ENCODE peak calls at places on chromosomes 13 and 19, in five cellular contexts. One of them, this sample, is unnamed.

GRCh38 chr13:112781287-112781686 is 91.4 kb downstream of the ATP11A start:
- DNase-seq in RWPE1: no peak
- DNase-seq in RWPE2: no peak
- DNase-seq in cardiac muscle cell: no peak
- DNase-seq in AG10803: no peak
- DNase-seq in this sample: no peak

GRCh38 chr13:77981191-77981925 is 62.7 kb upstream of the EDNRB start:
- DNase-seq in RWPE1: no peak
- DNase-seq in AG10803: peak; percentile 8
- DNase-seq in cardiac muscle cell: no peak
- DNase-seq in RWPE2: no peak
- DNase-seq in this sample: no peak

GRCh38 chr13:89899302-89900103 is 1448.0 kb upstream of the MIR17HG start:
- DNase-seq in RWPE2: no peak
- DNase-seq in AG10803: no peak
- DNase-seq in cardiac muscle cell: no peak
- DNase-seq in RWPE1: no peak
- DNase-seq in this sample: no peak

GRCh38 chr13:39038569-39038898 is 278 bp downstream of the NHLRC3 start:
- DNase-seq in RWPE1: no peak
- DNase-seq in cardiac muscle cell: no peak
- DNase-seq in RWPE2: no peak
- DNase-seq in AG10803: peak; percentile 33
- DNase-seq in this sample: no peak

GRCh38 chr19:46951236-46951986 is 68.2 kb upstream of the NPAS1 start:
- DNase-seq in RWPE2: peak; percentile 83
- DNase-seq in cardiac muscle cell: no peak
- DNase-seq in RWPE1: peak; percentile 83
- DNase-seq in AG10803: peak; percentile 40
- DNase-seq in this sample: no peak

GRCh38 chr13:81916471-81916870 is 1575.5 kb upstream of the SPRY2 start:
- DNase-seq in RWPE1: no peak
- DNase-seq in cardiac muscle cell: no peak
- DNase-seq in AG10803: no peak
- DNase-seq in RWPE2: no peak
- DNase-seq in this sample: no peak

GRCh38 chr19:38842439-38843174 is 7.2 kb downstream of the HNRNPL start:
- DNase-seq in RWPE2: no peak
- DNase-seq in AG10803: no peak
- DNase-seq in RWPE1: no peak
- DNase-seq in cardiac muscle cell: no peak
- DNase-seq in this sample: no peak

GRCh38 chr19:29263305-29264080 is 50.5 kb upstream of the UQCRFS1 start:
- DNase-seq in AG10803: peak; percentile 33
- DNase-seq in RWPE1: peak; percentile 16
- DNase-seq in RWPE2: no peak
- DNase-seq in cardiac muscle cell: peak; percentile 68
- DNase-seq in this sample: peak; percentile 77

GRCh38 chr13:109100705-109101104 is 471.3 kb downstream of the MYO16 start:
- DNase-seq in RWPE1: no peak
- DNase-seq in cardiac muscle cell: no peak
- DNase-seq in AG10803: peak; percentile 8
- DNase-seq in RWPE2: no peak
- DNase-seq in this sample: no peak

GRCh38 chr13:40084934-40085333 is 429.5 kb downstream of the COG6 start:
- DNase-seq in cardiac muscle cell: no peak
- DNase-seq in RWPE2: no peak
- DNase-seq in AG10803: no peak
- DNase-seq in RWPE1: no peak
- DNase-seq in this sample: no peak

GRCh38 chr19:21580818-21581217 is 75.4 kb downstream of the ZNF429 start:
- DNase-seq in cardiac muscle cell: no peak
- DNase-seq in AG10803: no peak
- DNase-seq in RWPE2: no peak
- DNase-seq in RWPE1: no peak
- DNase-seq in this sample: no peak

GRCh38 chr19:44958090-44958489 is 2.9 kb downstream of the CLPTM1 start:
- DNase-seq in RWPE2: no peak
- DNase-seq in AG10803: no peak
- DNase-seq in cardiac muscle cell: no peak
- DNase-seq in RWPE1: no peak
- DNase-seq in this sample: no peak

GRCh38 chr19:24086974-24087595 is at the start of gene ZNF254:
- DNase-seq in RWPE1: peak; percentile 92
- DNase-seq in AG10803: peak; percentile 93
- DNase-seq in cardiac muscle cell: peak; percentile 90
- DNase-seq in RWPE2: peak; percentile 89
- DNase-seq in this sample: peak; percentile 85

GRCh38 chr19:20969898-20970297 is 46.8 kb downstream of the ZNF85 start:
- DNase-seq in RWPE2: no peak
- DNase-seq in cardiac muscle cell: no peak
- DNase-seq in RWPE1: no peak
- DNase-seq in AG10803: no peak
- DNase-seq in this sample: no peak

GRCh38 chr13:51844862-51845573 is at the start of gene TMEM272:
- DNase-seq in cardiac muscle cell: peak; percentile 65
- DNase-seq in RWPE1: peak; percentile 62
- DNase-seq in RWPE2: no peak
- DNase-seq in AG10803: no peak
- DNase-seq in this sample: peak; percentile 85

GRCh38 chr13:30880756-30881155 is 25.3 kb upstream of the MEDAG start:
- DNase-seq in cardiac muscle cell: no peak
- DNase-seq in AG10803: peak; percentile 91
- DNase-seq in RWPE2: no peak
- DNase-seq in RWPE1: peak; percentile 30
- DNase-seq in this sample: no peak

GRCh38 chr19:39828634-39829032 is 5.3 kb downstream of the DYRK1B start:
- DNase-seq in cardiac muscle cell: no peak
- DNase-seq in AG10803: no peak
- DNase-seq in RWPE1: no peak
- DNase-seq in RWPE2: no peak
- DNase-seq in this sample: no peak

GRCh38 chr13:75800545-75800944 is 164.4 kb downstream of the LMO7 start:
- DNase-seq in RWPE1: no peak
- DNase-seq in cardiac muscle cell: peak; percentile 23
- DNase-seq in RWPE2: no peak
- DNase-seq in AG10803: no peak
- DNase-seq in this sample: no peak

GRCh38 chr13:111186305-111186930 is 71.3 kb downstream of the ARHGEF7 start:
- DNase-seq in RWPE1: no peak
- DNase-seq in RWPE2: no peak
- DNase-seq in AG10803: no peak
- DNase-seq in cardiac muscle cell: no peak
- DNase-seq in this sample: no peak

GRCh38 chr13:49733181-49733951 is 42.1 kb upstream of the EBPL start:
- DNase-seq in RWPE2: no peak
- DNase-seq in RWPE1: no peak
- DNase-seq in cardiac muscle cell: no peak
- DNase-seq in AG10803: no peak
- DNase-seq in this sample: no peak

GRCh38 chr13:95571941-95572340 is 19.4 kb downstream of the CLDN10 start:
- DNase-seq in AG10803: no peak
- DNase-seq in RWPE2: no peak
- DNase-seq in RWPE1: no peak
- DNase-seq in cardiac muscle cell: no peak
- DNase-seq in this sample: no peak

GRCh38 chr13:113468461-113469147 is 15.3 kb upstream of the ADPRHL1 start:
- DNase-seq in AG10803: no peak
- DNase-seq in RWPE1: no peak
- DNase-seq in cardiac muscle cell: no peak
- DNase-seq in RWPE2: no peak
- DNase-seq in this sample: no peak

GRCh38 chr19:7680606-7681335 is at the start of gene TRAPPC5:
- DNase-seq in AG10803: peak; percentile 67
- DNase-seq in RWPE1: peak; percentile 80
- DNase-seq in RWPE2: no peak
- DNase-seq in cardiac muscle cell: peak; percentile 94
- DNase-seq in this sample: peak; percentile 95

GRCh38 chr13:109416001-109416400 is 370.4 kb downstream of the IRS2 start:
- DNase-seq in RWPE2: no peak
- DNase-seq in AG10803: no peak
- DNase-seq in cardiac muscle cell: no peak
- DNase-seq in RWPE1: no peak
- DNase-seq in this sample: no peak

GRCh38 chr13:41562083-41562482 is 104.7 kb downstream of the RGCC start:
- DNase-seq in RWPE1: peak; percentile 15
- DNase-seq in cardiac muscle cell: no peak
- DNase-seq in RWPE2: no peak
- DNase-seq in AG10803: peak; percentile 84
- DNase-seq in this sample: no peak

GRCh38 chr19:31676271-31677004 is 327.2 kb upstream of the TSHZ3 start:
- DNase-seq in cardiac muscle cell: peak; percentile 10
- DNase-seq in AG10803: no peak
- DNase-seq in RWPE2: no peak
- DNase-seq in RWPE1: no peak
- DNase-seq in this sample: peak; percentile 38

GRCh38 chr19:36113425-36113824 is 1.2 kb downstream of the POLR2I start:
- DNase-seq in RWPE1: no peak
- DNase-seq in cardiac muscle cell: no peak
- DNase-seq in RWPE2: no peak
- DNase-seq in AG10803: no peak
- DNase-seq in this sample: no peak

GRCh38 chr19:36114763-36115452 is at the start of gene POLR2I:
- DNase-seq in cardiac muscle cell: peak; percentile 100
- DNase-seq in RWPE1: peak; percentile 99
- DNase-seq in AG10803: peak; percentile 100
- DNase-seq in RWPE2: peak; percentile 100
- DNase-seq in this sample: peak; percentile 96

GRCh38 chr19:36115453-36116343 is at the start of gene TBCB:
- DNase-seq in RWPE1: peak; percentile 66
- DNase-seq in RWPE2: no peak
- DNase-seq in cardiac muscle cell: peak; percentile 57
- DNase-seq in AG10803: peak; percentile 30
- DNase-seq in this sample: peak; percentile 39

GRCh38 chr19:36112678-36113077 is 1.7 kb downstream of the OVOL3 start:
- DNase-seq in AG10803: no peak
- DNase-seq in RWPE1: no peak
- DNase-seq in cardiac muscle cell: no peak
- DNase-seq in RWPE2: no peak
- DNase-seq in this sample: no peak

DNA sequence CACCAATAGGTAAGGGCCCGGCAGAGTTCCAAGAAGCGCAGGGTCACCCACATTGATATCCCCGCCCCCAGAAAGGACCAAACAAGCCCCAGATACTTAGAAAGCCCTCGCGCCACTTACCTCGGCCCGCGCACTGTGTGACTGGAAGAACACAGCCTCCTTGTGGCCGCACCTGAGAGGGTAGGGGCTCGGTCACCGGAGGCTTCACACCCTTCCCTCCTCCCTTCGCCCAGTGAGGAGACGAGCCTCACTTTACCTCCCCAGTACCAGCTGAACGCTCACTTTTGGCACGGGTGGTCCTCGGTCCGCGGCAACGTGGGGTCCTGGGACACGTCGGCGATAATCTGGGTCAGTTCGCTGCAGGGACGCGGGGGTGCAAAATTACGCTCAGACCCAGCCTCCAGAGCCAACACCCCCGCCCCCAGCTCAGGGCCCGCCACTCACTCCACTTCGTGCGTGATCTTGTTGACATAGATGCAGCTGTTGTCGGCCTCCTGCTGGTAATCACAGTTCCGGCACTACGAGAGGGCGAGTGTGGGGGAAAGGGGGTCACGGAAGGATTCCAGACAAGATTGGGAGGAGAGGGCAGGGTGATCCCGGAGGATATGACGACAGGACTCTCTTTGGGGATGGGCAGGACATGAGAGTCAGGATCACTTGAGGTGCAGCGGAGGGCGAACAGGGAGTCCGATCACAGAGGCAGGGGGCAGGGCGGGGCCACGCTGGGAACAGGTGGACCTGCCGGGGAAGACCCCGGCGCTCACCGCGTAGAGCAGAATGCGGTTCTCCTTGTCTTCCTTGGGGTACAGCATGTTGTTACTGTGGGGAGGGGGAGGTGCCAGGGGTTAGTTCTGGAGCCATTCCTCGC is 546 bp downstream of the POLR2I start:
- DNase-seq in RWPE2: no peak
- DNase-seq in cardiac muscle cell: peak; percentile 18
- DNase-seq in RWPE1: no peak
- DNase-seq in AG10803: peak; percentile 38
- DNase-seq in this sample: peak; percentile 9
- TF ChIP-seq CTCF in RWPE2: peak; percentile 17
- TF ChIP-seq CTCF in cardiac muscle cell: no peak
- TF ChIP-seq CTCF in RWPE1: no peak
- TF ChIP-seq CTCF in AG10803: peak; percentile 30
- TF ChIP-seq CTCF in this sample: no peak

DNA sequence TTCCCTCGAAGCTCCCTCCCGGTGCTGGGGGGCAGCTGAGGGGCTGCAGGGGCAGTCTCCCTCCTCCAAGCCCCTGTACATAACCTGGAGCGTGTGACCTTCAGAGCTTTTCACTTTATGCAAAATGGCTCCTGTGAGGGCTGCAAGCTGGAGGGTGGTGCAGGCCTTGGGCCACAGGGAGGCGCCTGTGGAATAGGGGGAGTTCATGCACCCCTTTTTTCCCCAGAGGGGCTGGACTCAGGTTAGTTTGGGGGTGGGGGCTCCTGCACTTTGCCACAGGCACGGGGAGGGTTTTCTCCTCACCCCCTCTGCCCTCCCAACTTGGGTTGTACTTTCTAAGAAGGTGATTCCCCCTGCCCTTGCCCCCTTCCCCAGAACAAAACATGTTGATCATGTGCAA is 6.6 kb upstream of the PRR19 start:
- DNase-seq in RWPE2: no peak
- DNase-seq in AG10803: no peak
- DNase-seq in RWPE1: no peak
- DNase-seq in cardiac muscle cell: no peak
- DNase-seq in this sample: no peak
- TF ChIP-seq CTCF in RWPE2: no peak
- TF ChIP-seq CTCF in AG10803: no peak
- TF ChIP-seq CTCF in RWPE1: no peak
- TF ChIP-seq CTCF in cardiac muscle cell: no peak
- TF ChIP-seq CTCF in this sample: no peak

GRCh38 chr19:4624733-4625362 is 14.5 kb upstream of the TNFAIP8L1 start:
- DNase-seq in RWPE1: no peak
- DNase-seq in cardiac muscle cell: peak; percentile 38
- DNase-seq in RWPE2: no peak
- DNase-seq in AG10803: peak; percentile 17
- DNase-seq in this sample: no peak
- TF ChIP-seq CTCF in RWPE1: peak; percentile 25
- TF ChIP-seq CTCF in cardiac muscle cell: peak; percentile 43
- TF ChIP-seq CTCF in RWPE2: peak; percentile 29
- TF ChIP-seq CTCF in AG10803: peak; percentile 32
- TF ChIP-seq CTCF in this sample: no peak

GRCh38 chr19:55345818-55346724 is 6.4 kb downstream of the KMT5C start:
- DNase-seq in AG10803: no peak
- DNase-seq in RWPE2: peak; percentile 84
- DNase-seq in cardiac muscle cell: no peak
- DNase-seq in RWPE1: no peak
- DNase-seq in this sample: no peak

GRCh38 chr19:55346725-55347441 is 7.2 kb downstream of the KMT5C start:
- DNase-seq in AG10803: no peak
- DNase-seq in RWPE2: no peak
- DNase-seq in cardiac muscle cell: no peak
- DNase-seq in RWPE1: no peak
- DNase-seq in this sample: no peak

GRCh38 chr19:55342044-55342531 is 2.4 kb downstream of the KMT5C start:
- DNase-seq in RWPE2: no peak
- DNase-seq in AG10803: no peak
- DNase-seq in RWPE1: no peak
- DNase-seq in cardiac muscle cell: no peak
- DNase-seq in this sample: no peak

GRCh38 chr19:55345101-55345817 is 5.6 kb downstream of the KMT5C start:
- DNase-seq in RWPE2: no peak
- DNase-seq in cardiac muscle cell: no peak
- DNase-seq in RWPE1: no peak
- DNase-seq in AG10803: no peak
- DNase-seq in this sample: no peak

GRCh38 chr19:55344444-55344843 is 4.8 kb downstream of the KMT5C start:
- DNase-seq in cardiac muscle cell: no peak
- DNase-seq in RWPE2: peak; percentile 85
- DNase-seq in RWPE1: no peak
- DNase-seq in AG10803: no peak
- DNase-seq in this sample: no peak
- TF ChIP-seq CTCF in cardiac muscle cell: no peak
- TF ChIP-seq CTCF in RWPE2: peak; percentile 40
- TF ChIP-seq CTCF in RWPE1: no peak
- TF ChIP-seq CTCF in AG10803: no peak
- TF ChIP-seq CTCF in this sample: no peak

This sample was measured in endothelial cell.